ENCODE peak calls at places on chromosomes 4 and X, in five cellular contexts. One of them, this sample, is unnamed.

GRCh38 chrX:3119376-3119775 is 78.1 kb downstream of the ARSF start:
- DNase-seq in NCI-H2171 treated with DMSO at 0.1 percent for 48 hours: no peak
- DNase-seq in GM06990: no peak
- DNase-seq in nephron progenitor cell: no peak
- DNase-seq in CD8-positive, alpha-beta memory T cell: no peak
- DNase-seq in this sample: no peak

GRCh38 chr4:113976937-113977855 is 2.3 kb downstream of the ARSJ start:
- DNase-seq in NCI-H2171 treated with DMSO at 0.1 percent for 48 hours: no peak
- DNase-seq in GM06990: no peak
- DNase-seq in nephron progenitor cell: no peak
- DNase-seq in CD8-positive, alpha-beta memory T cell: no peak
- DNase-seq in this sample: no peak

GRCh38 chrX:1491851-1492349 is 39.2 kb upstream of the ASMTL start:
- DNase-seq in nephron progenitor cell: peak
- DNase-seq in GM06990: peak
- DNase-seq in NCI-H2171 treated with DMSO at 0.1 percent for 48 hours: no peak
- DNase-seq in CD8-positive, alpha-beta memory T cell: peak
- DNase-seq in this sample: peak

GRCh38 chr4:88797725-88798124 is 100.1 kb upstream of the NAP1L5 start:
- DNase-seq in nephron progenitor cell: no peak
- DNase-seq in NCI-H2171 treated with DMSO at 0.1 percent for 48 hours: no peak
- DNase-seq in GM06990: no peak
- DNase-seq in CD8-positive, alpha-beta memory T cell: no peak
- DNase-seq in this sample: no peak

GRCh38 chr4:108834167-108834566 is 71.3 kb upstream of the ETNPPL start:
- DNase-seq in NCI-H2171 treated with DMSO at 0.1 percent for 48 hours: no peak
- DNase-seq in nephron progenitor cell: no peak
- DNase-seq in CD8-positive, alpha-beta memory T cell: no peak
- DNase-seq in GM06990: no peak
- DNase-seq in this sample: no peak

GRCh38 chrX:107448625-107449468 is 605 bp upstream of the FRMPD3 start:
- DNase-seq in CD8-positive, alpha-beta memory T cell: peak
- DNase-seq in GM06990: peak
- DNase-seq in NCI-H2171 treated with DMSO at 0.1 percent for 48 hours: peak
- DNase-seq in nephron progenitor cell: peak
- DNase-seq in this sample: peak

GRCh38 chrX:42437211-42437610 is 340.8 kb downstream of the PPP1R2C start:
- DNase-seq in nephron progenitor cell: no peak
- DNase-seq in CD8-positive, alpha-beta memory T cell: no peak
- DNase-seq in GM06990: no peak
- DNase-seq in NCI-H2171 treated with DMSO at 0.1 percent for 48 hours: no peak
- DNase-seq in this sample: no peak

GRCh38 chr4:128709268-128709667 is 100.2 kb upstream of the JADE1 start:
- DNase-seq in GM06990: no peak
- DNase-seq in CD8-positive, alpha-beta memory T cell: no peak
- DNase-seq in nephron progenitor cell: no peak
- DNase-seq in NCI-H2171 treated with DMSO at 0.1 percent for 48 hours: no peak
- DNase-seq in this sample: no peak

GRCh38 chr4:159946983-159947645 is 844.2 kb downstream of the RAPGEF2 start:
- DNase-seq in GM06990: no peak
- DNase-seq in CD8-positive, alpha-beta memory T cell: no peak
- DNase-seq in NCI-H2171 treated with DMSO at 0.1 percent for 48 hours: peak
- DNase-seq in nephron progenitor cell: no peak
- DNase-seq in this sample: peak

GRCh38 chr4:2254665-2255500 is 7.0 kb downstream of the MXD4 start:
- DNase-seq in GM06990: peak
- DNase-seq in NCI-H2171 treated with DMSO at 0.1 percent for 48 hours: no peak
- DNase-seq in nephron progenitor cell: no peak
- DNase-seq in CD8-positive, alpha-beta memory T cell: no peak
- DNase-seq in this sample: no peak

GRCh38 chrX:139203681-139204575 is 326.6 kb upstream of the F9 start:
- DNase-seq in nephron progenitor cell: peak
- DNase-seq in GM06990: no peak
- DNase-seq in CD8-positive, alpha-beta memory T cell: no peak
- DNase-seq in NCI-H2171 treated with DMSO at 0.1 percent for 48 hours: no peak
- DNase-seq in this sample: peak

GRCh38 chrX:153906126-153906917 is 1.8 kb downstream of the AVPR2 start:
- DNase-seq in NCI-H2171 treated with DMSO at 0.1 percent for 48 hours: no peak
- DNase-seq in nephron progenitor cell: no peak
- DNase-seq in CD8-positive, alpha-beta memory T cell: peak
- DNase-seq in GM06990: peak
- DNase-seq in this sample: no peak

GRCh38 chrX:1596676-1597344 is 5.4 kb downstream of the AKAP17A start:
- DNase-seq in NCI-H2171 treated with DMSO at 0.1 percent for 48 hours: no peak
- DNase-seq in GM06990: no peak
- DNase-seq in nephron progenitor cell: no peak
- DNase-seq in CD8-positive, alpha-beta memory T cell: no peak
- DNase-seq in this sample: no peak